ENCODE peak calls at places on chromosomes 2 and 18, in seven cellular contexts. One of them, this sample, is unnamed.

GRCh38 chr18:48902023-48902855 is 48.5 kb downstream of the SMAD7 start:
- DNase-seq in T-cell: no peak
- DNase-seq in body of pancreas: peak
- DNase-seq in NCI-H524 treated with DMSO at 0.1 percent for 48 hours: no peak
- DNase-seq in stimulated activated naive CD8-positive, alpha-beta T cell treated with anti-CD3 and anti-CD28 coated beads, Interleukin-15, amount 100 ng/mL, for 72 hours: no peak
- DNase-seq in immature natural killer cell: no peak
- DNase-seq in activated naive CD8-positive, alpha-beta T cell treated with anti-CD3 and anti-CD28 coated beads, Interleukin-2, amount 50 U/mL, for 24 hours: no peak
- DNase-seq in this sample: peak

GRCh38 chr2:97758131-97758705 is 44.8 kb downstream of the ZAP70 start:
- DNase-seq in T-cell: no peak
- DNase-seq in body of pancreas: no peak
- DNase-seq in NCI-H524 treated with DMSO at 0.1 percent for 48 hours: no peak
- DNase-seq in stimulated activated naive CD8-positive, alpha-beta T cell treated with anti-CD3 and anti-CD28 coated beads, Interleukin-15, amount 100 ng/mL, for 72 hours: no peak
- DNase-seq in immature natural killer cell: no peak
- DNase-seq in activated naive CD8-positive, alpha-beta T cell treated with anti-CD3 and anti-CD28 coated beads, Interleukin-2, amount 50 U/mL, for 24 hours: no peak
- DNase-seq in this sample: no peak

GRCh38 chr18:69980509-69980908 is 32.8 kb upstream of the CD226 start:
- DNase-seq in T-cell: no peak
- DNase-seq in body of pancreas: no peak
- DNase-seq in NCI-H524 treated with DMSO at 0.1 percent for 48 hours: no peak
- DNase-seq in stimulated activated naive CD8-positive, alpha-beta T cell treated with anti-CD3 and anti-CD28 coated beads, Interleukin-15, amount 100 ng/mL, for 72 hours: no peak
- DNase-seq in immature natural killer cell: no peak
- DNase-seq in activated naive CD8-positive, alpha-beta T cell treated with anti-CD3 and anti-CD28 coated beads, Interleukin-2, amount 50 U/mL, for 24 hours: no peak
- DNase-seq in this sample: no peak

GRCh38 chr2:205629021-205629817 is 53.1 kb upstream of the NRP2 start:
- DNase-seq in T-cell: no peak
- DNase-seq in body of pancreas: no peak
- DNase-seq in NCI-H524 treated with DMSO at 0.1 percent for 48 hours: no peak
- DNase-seq in stimulated activated naive CD8-positive, alpha-beta T cell treated with anti-CD3 and anti-CD28 coated beads, Interleukin-15, amount 100 ng/mL, for 72 hours: no peak
- DNase-seq in immature natural killer cell: no peak
- DNase-seq in activated naive CD8-positive, alpha-beta T cell treated with anti-CD3 and anti-CD28 coated beads, Interleukin-2, amount 50 U/mL, for 24 hours: no peak
- DNase-seq in this sample: no peak

GRCh38 chr2:237421542-237422047 is 7.6 kb upstream of the COL6A3 start:
- DNase-seq in T-cell: peak
- DNase-seq in body of pancreas: peak
- DNase-seq in NCI-H524 treated with DMSO at 0.1 percent for 48 hours: peak
- DNase-seq in stimulated activated naive CD8-positive, alpha-beta T cell treated with anti-CD3 and anti-CD28 coated beads, Interleukin-15, amount 100 ng/mL, for 72 hours: peak
- DNase-seq in immature natural killer cell: peak
- DNase-seq in activated naive CD8-positive, alpha-beta T cell treated with anti-CD3 and anti-CD28 coated beads, Interleukin-2, amount 50 U/mL, for 24 hours: peak
- DNase-seq in this sample: peak

GRCh38 chr2:201618744-201619654 is 24.3 kb downstream of the TMEM237 start:
- DNase-seq in T-cell: no peak
- DNase-seq in body of pancreas: peak
- DNase-seq in NCI-H524 treated with DMSO at 0.1 percent for 48 hours: no peak
- DNase-seq in stimulated activated naive CD8-positive, alpha-beta T cell treated with anti-CD3 and anti-CD28 coated beads, Interleukin-15, amount 100 ng/mL, for 72 hours: no peak
- DNase-seq in immature natural killer cell: no peak
- DNase-seq in activated naive CD8-positive, alpha-beta T cell treated with anti-CD3 and anti-CD28 coated beads, Interleukin-2, amount 50 U/mL, for 24 hours: peak
- DNase-seq in this sample: no peak

GRCh38 chr2:174485763-174486613 is 841 bp downstream of the GPR155 start:
- DNase-seq in T-cell: peak
- DNase-seq in body of pancreas: peak
- DNase-seq in NCI-H524 treated with DMSO at 0.1 percent for 48 hours: peak
- DNase-seq in stimulated activated naive CD8-positive, alpha-beta T cell treated with anti-CD3 and anti-CD28 coated beads, Interleukin-15, amount 100 ng/mL, for 72 hours: peak
- DNase-seq in immature natural killer cell: peak
- DNase-seq in activated naive CD8-positive, alpha-beta T cell treated with anti-CD3 and anti-CD28 coated beads, Interleukin-2, amount 50 U/mL, for 24 hours: peak
- DNase-seq in this sample: peak

GRCh38 chr2:8679827-8680731 is 1.8 kb upstream of the ID2 start:
- DNase-seq in T-cell: no peak
- DNase-seq in body of pancreas: peak
- DNase-seq in NCI-H524 treated with DMSO at 0.1 percent for 48 hours: no peak
- DNase-seq in stimulated activated naive CD8-positive, alpha-beta T cell treated with anti-CD3 and anti-CD28 coated beads, Interleukin-15, amount 100 ng/mL, for 72 hours: no peak
- DNase-seq in immature natural killer cell: no peak
- DNase-seq in activated naive CD8-positive, alpha-beta T cell treated with anti-CD3 and anti-CD28 coated beads, Interleukin-2, amount 50 U/mL, for 24 hours: no peak
- DNase-seq in this sample: peak

GRCh38 chr2:35204325-35204724 is 1151.3 kb upstream of the CRIM1 start:
- DNase-seq in T-cell: no peak
- DNase-seq in body of pancreas: no peak
- DNase-seq in NCI-H524 treated with DMSO at 0.1 percent for 48 hours: no peak
- DNase-seq in stimulated activated naive CD8-positive, alpha-beta T cell treated with anti-CD3 and anti-CD28 coated beads, Interleukin-15, amount 100 ng/mL, for 72 hours: no peak
- DNase-seq in immature natural killer cell: no peak
- DNase-seq in activated naive CD8-positive, alpha-beta T cell treated with anti-CD3 and anti-CD28 coated beads, Interleukin-2, amount 50 U/mL, for 24 hours: no peak
- DNase-seq in this sample: no peak

GRCh38 chr2:237282568-237283128 is 131.3 kb downstream of the COL6A3 start:
- DNase-seq in T-cell: no peak
- DNase-seq in body of pancreas: no peak
- DNase-seq in NCI-H524 treated with DMSO at 0.1 percent for 48 hours: no peak
- DNase-seq in stimulated activated naive CD8-positive, alpha-beta T cell treated with anti-CD3 and anti-CD28 coated beads, Interleukin-15, amount 100 ng/mL, for 72 hours: no peak
- DNase-seq in immature natural killer cell: no peak
- DNase-seq in activated naive CD8-positive, alpha-beta T cell treated with anti-CD3 and anti-CD28 coated beads, Interleukin-2, amount 50 U/mL, for 24 hours: no peak
- DNase-seq in this sample: no peak

GRCh38 chr2:147100406-147101035 is 744.3 kb upstream of the ACVR2A start:
- DNase-seq in T-cell: no peak
- DNase-seq in body of pancreas: no peak
- DNase-seq in NCI-H524 treated with DMSO at 0.1 percent for 48 hours: no peak
- DNase-seq in stimulated activated naive CD8-positive, alpha-beta T cell treated with anti-CD3 and anti-CD28 coated beads, Interleukin-15, amount 100 ng/mL, for 72 hours: no peak
- DNase-seq in immature natural killer cell: no peak
- DNase-seq in activated naive CD8-positive, alpha-beta T cell treated with anti-CD3 and anti-CD28 coated beads, Interleukin-2, amount 50 U/mL, for 24 hours: no peak
- DNase-seq in this sample: no peak

GRCh38 chr2:108139521-108139920 is 100.2 kb upstream of the SULT1C3 start:
- DNase-seq in T-cell: no peak
- DNase-seq in body of pancreas: no peak
- DNase-seq in NCI-H524 treated with DMSO at 0.1 percent for 48 hours: no peak
- DNase-seq in stimulated activated naive CD8-positive, alpha-beta T cell treated with anti-CD3 and anti-CD28 coated beads, Interleukin-15, amount 100 ng/mL, for 72 hours: no peak
- DNase-seq in immature natural killer cell: no peak
- DNase-seq in activated naive CD8-positive, alpha-beta T cell treated with anti-CD3 and anti-CD28 coated beads, Interleukin-2, amount 50 U/mL, for 24 hours: no peak
- DNase-seq in this sample: no peak

GRCh38 chr2:1625281-1626001 is 118.9 kb downstream of the PXDN start:
- DNase-seq in T-cell: no peak
- DNase-seq in body of pancreas: no peak
- DNase-seq in NCI-H524 treated with DMSO at 0.1 percent for 48 hours: no peak
- DNase-seq in stimulated activated naive CD8-positive, alpha-beta T cell treated with anti-CD3 and anti-CD28 coated beads, Interleukin-15, amount 100 ng/mL, for 72 hours: no peak
- DNase-seq in immature natural killer cell: no peak
- DNase-seq in activated naive CD8-positive, alpha-beta T cell treated with anti-CD3 and anti-CD28 coated beads, Interleukin-2, amount 50 U/mL, for 24 hours: no peak
- DNase-seq in this sample: no peak

GRCh38 chr2:39942970-39943369 is 163.9 kb upstream of the THUMPD2 start:
- DNase-seq in T-cell: no peak
- DNase-seq in body of pancreas: no peak
- DNase-seq in NCI-H524 treated with DMSO at 0.1 percent for 48 hours: no peak
- DNase-seq in stimulated activated naive CD8-positive, alpha-beta T cell treated with anti-CD3 and anti-CD28 coated beads, Interleukin-15, amount 100 ng/mL, for 72 hours: no peak
- DNase-seq in immature natural killer cell: no peak
- DNase-seq in activated naive CD8-positive, alpha-beta T cell treated with anti-CD3 and anti-CD28 coated beads, Interleukin-2, amount 50 U/mL, for 24 hours: no peak
- DNase-seq in this sample: no peak

GRCh38 chr2:197515798-197516761 is at the start of gene MOB4:
- DNase-seq in T-cell: peak
- DNase-seq in body of pancreas: peak
- DNase-seq in NCI-H524 treated with DMSO at 0.1 percent for 48 hours: peak
- DNase-seq in stimulated activated naive CD8-positive, alpha-beta T cell treated with anti-CD3 and anti-CD28 coated beads, Interleukin-15, amount 100 ng/mL, for 72 hours: peak
- DNase-seq in immature natural killer cell: peak
- DNase-seq in activated naive CD8-positive, alpha-beta T cell treated with anti-CD3 and anti-CD28 coated beads, Interleukin-2, amount 50 U/mL, for 24 hours: peak
- DNase-seq in this sample: peak

GRCh38 chr2:45435316-45435715 is 175.8 kb downstream of the SRBD1 start:
- DNase-seq in T-cell: no peak
- DNase-seq in body of pancreas: no peak
- DNase-seq in NCI-H524 treated with DMSO at 0.1 percent for 48 hours: no peak
- DNase-seq in stimulated activated naive CD8-positive, alpha-beta T cell treated with anti-CD3 and anti-CD28 coated beads, Interleukin-15, amount 100 ng/mL, for 72 hours: no peak
- DNase-seq in immature natural killer cell: no peak
- DNase-seq in activated naive CD8-positive, alpha-beta T cell treated with anti-CD3 and anti-CD28 coated beads, Interleukin-2, amount 50 U/mL, for 24 hours: no peak
- DNase-seq in this sample: no peak

GRCh38 chr18:74840492-74841167 is 243.0 kb downstream of the ZNF407 start:
- DNase-seq in T-cell: no peak
- DNase-seq in body of pancreas: no peak
- DNase-seq in NCI-H524 treated with DMSO at 0.1 percent for 48 hours: no peak
- DNase-seq in stimulated activated naive CD8-positive, alpha-beta T cell treated with anti-CD3 and anti-CD28 coated beads, Interleukin-15, amount 100 ng/mL, for 72 hours: no peak
- DNase-seq in immature natural killer cell: no peak
- DNase-seq in activated naive CD8-positive, alpha-beta T cell treated with anti-CD3 and anti-CD28 coated beads, Interleukin-2, amount 50 U/mL, for 24 hours: no peak
- DNase-seq in this sample: no peak

GRCh38 chr2:171952748-171953147 is 30.5 kb downstream of the HAT1 start:
- DNase-seq in T-cell: no peak
- DNase-seq in body of pancreas: no peak
- DNase-seq in NCI-H524 treated with DMSO at 0.1 percent for 48 hours: no peak
- DNase-seq in stimulated activated naive CD8-positive, alpha-beta T cell treated with anti-CD3 and anti-CD28 coated beads, Interleukin-15, amount 100 ng/mL, for 72 hours: no peak
- DNase-seq in immature natural killer cell: no peak
- DNase-seq in activated naive CD8-positive, alpha-beta T cell treated with anti-CD3 and anti-CD28 coated beads, Interleukin-2, amount 50 U/mL, for 24 hours: no peak
- DNase-seq in this sample: no peak

GRCh38 chr2:111905990-111906735 is 7.8 kb downstream of the MERTK start:
- DNase-seq in T-cell: no peak
- DNase-seq in body of pancreas: peak
- DNase-seq in NCI-H524 treated with DMSO at 0.1 percent for 48 hours: no peak
- DNase-seq in stimulated activated naive CD8-positive, alpha-beta T cell treated with anti-CD3 and anti-CD28 coated beads, Interleukin-15, amount 100 ng/mL, for 72 hours: no peak
- DNase-seq in immature natural killer cell: no peak
- DNase-seq in activated naive CD8-positive, alpha-beta T cell treated with anti-CD3 and anti-CD28 coated beads, Interleukin-2, amount 50 U/mL, for 24 hours: no peak
- DNase-seq in this sample: no peak

GRCh38 chr2:3209258-3209657 is 168.4 kb downstream of the EIPR1 start:
- DNase-seq in T-cell: no peak
- DNase-seq in body of pancreas: no peak
- DNase-seq in NCI-H524 treated with DMSO at 0.1 percent for 48 hours: no peak
- DNase-seq in stimulated activated naive CD8-positive, alpha-beta T cell treated with anti-CD3 and anti-CD28 coated beads, Interleukin-15, amount 100 ng/mL, for 72 hours: no peak
- DNase-seq in immature natural killer cell: no peak
- DNase-seq in activated naive CD8-positive, alpha-beta T cell treated with anti-CD3 and anti-CD28 coated beads, Interleukin-2, amount 50 U/mL, for 24 hours: no peak
- DNase-seq in this sample: no peak

GRCh38 chr2:178388287-178388686 is 62.7 kb downstream of the PRKRA start:
- DNase-seq in T-cell: no peak
- DNase-seq in body of pancreas: no peak
- DNase-seq in NCI-H524 treated with DMSO at 0.1 percent for 48 hours: no peak
- DNase-seq in stimulated activated naive CD8-positive, alpha-beta T cell treated with anti-CD3 and anti-CD28 coated beads, Interleukin-15, amount 100 ng/mL, for 72 hours: no peak
- DNase-seq in immature natural killer cell: no peak
- DNase-seq in activated naive CD8-positive, alpha-beta T cell treated with anti-CD3 and anti-CD28 coated beads, Interleukin-2, amount 50 U/mL, for 24 hours: no peak
- DNase-seq in this sample: no peak

GRCh38 chr2:73283545-73284295 is 558 bp downstream of the FBXO41 start:
- DNase-seq in T-cell: no peak
- DNase-seq in body of pancreas: no peak
- DNase-seq in NCI-H524 treated with DMSO at 0.1 percent for 48 hours: no peak
- DNase-seq in stimulated activated naive CD8-positive, alpha-beta T cell treated with anti-CD3 and anti-CD28 coated beads, Interleukin-15, amount 100 ng/mL, for 72 hours: no peak
- DNase-seq in immature natural killer cell: no peak
- DNase-seq in activated naive CD8-positive, alpha-beta T cell treated with anti-CD3 and anti-CD28 coated beads, Interleukin-2, amount 50 U/mL, for 24 hours: peak
- DNase-seq in this sample: no peak

GRCh38 chr2:48715042-48715899 is 40.3 kb downstream of the LHCGR start:
- DNase-seq in T-cell: no peak
- DNase-seq in body of pancreas: peak
- DNase-seq in NCI-H524 treated with DMSO at 0.1 percent for 48 hours: no peak
- DNase-seq in stimulated activated naive CD8-positive, alpha-beta T cell treated with anti-CD3 and anti-CD28 coated beads, Interleukin-15, amount 100 ng/mL, for 72 hours: no peak
- DNase-seq in immature natural killer cell: no peak
- DNase-seq in activated naive CD8-positive, alpha-beta T cell treated with anti-CD3 and anti-CD28 coated beads, Interleukin-2, amount 50 U/mL, for 24 hours: no peak
- DNase-seq in this sample: no peak

GRCh38 chr18:68417826-68418225 is 297.1 kb downstream of the TMX3 start:
- DNase-seq in T-cell: no peak
- DNase-seq in body of pancreas: no peak
- DNase-seq in NCI-H524 treated with DMSO at 0.1 percent for 48 hours: no peak
- DNase-seq in stimulated activated naive CD8-positive, alpha-beta T cell treated with anti-CD3 and anti-CD28 coated beads, Interleukin-15, amount 100 ng/mL, for 72 hours: no peak
- DNase-seq in immature natural killer cell: no peak
- DNase-seq in activated naive CD8-positive, alpha-beta T cell treated with anti-CD3 and anti-CD28 coated beads, Interleukin-2, amount 50 U/mL, for 24 hours: no peak
- DNase-seq in this sample: no peak

GRCh38 chr2:160141419-160141818 is 58.7 kb downstream of the ITGB6 start:
- DNase-seq in T-cell: no peak
- DNase-seq in body of pancreas: no peak
- DNase-seq in NCI-H524 treated with DMSO at 0.1 percent for 48 hours: no peak
- DNase-seq in stimulated activated naive CD8-positive, alpha-beta T cell treated with anti-CD3 and anti-CD28 coated beads, Interleukin-15, amount 100 ng/mL, for 72 hours: no peak
- DNase-seq in immature natural killer cell: no peak
- DNase-seq in activated naive CD8-positive, alpha-beta T cell treated with anti-CD3 and anti-CD28 coated beads, Interleukin-2, amount 50 U/mL, for 24 hours: no peak
- DNase-seq in this sample: no peak

GRCh38 chr18:56001576-56001975 is 413.6 kb upstream of the TCF4 start:
- DNase-seq in T-cell: no peak
- DNase-seq in body of pancreas: no peak
- DNase-seq in NCI-H524 treated with DMSO at 0.1 percent for 48 hours: no peak
- DNase-seq in stimulated activated naive CD8-positive, alpha-beta T cell treated with anti-CD3 and anti-CD28 coated beads, Interleukin-15, amount 100 ng/mL, for 72 hours: no peak
- DNase-seq in immature natural killer cell: no peak
- DNase-seq in activated naive CD8-positive, alpha-beta T cell treated with anti-CD3 and anti-CD28 coated beads, Interleukin-2, amount 50 U/mL, for 24 hours: no peak
- DNase-seq in this sample: no peak

This sample was measured in DMS 273 treated with DMSO at 0.1 percent for 48 hours.